ENCODE peak calls at places on chromosomes 13 and 19, in nine cellular contexts. H is EL; K is NCI-H1417; I is B cell; J is effector CD8-positive, alpha-beta T cell; T is left lung; N is dorsolateral prefrontal cortex; V is stimulated activated CD4-positive, alpha-beta T cell treated with anti-CD3 and anti-CD28 coated beads, Interleukin-4, amount 100 ng/mL, for 4 hours; Y is neural crest cell. W is an unnamed sample.

GRCh38 chr19:1361601-1362384 is 21.9 kb upstream of the NDUFS7 start:
- DNase-seq in H (peak), K (no peak), I (no peak), J (no peak), T (no peak), N (no peak), V (no peak), Y (no peak), W (no peak)

GRCh38 chr19:6187374-6187773 is 51.9 kb downstream of the ACSBG2 start:
- DNase-seq in H (no peak), K (no peak), I (no peak), J (no peak), T (no peak), N (no peak), V (no peak), Y (no peak), W (no peak)

GRCh38 chr19:38355728-38356725 is 18.3 kb upstream of the PSMD8 start:
- DNase-seq in H (no peak), K (no peak), I (no peak), J (no peak), T (no peak), N (no peak), V (no peak), Y (no peak), W (no peak)

GRCh38 chr19:9785367-9786331 is 17.1 kb upstream of the ZNF846 start:
- DNase-seq in H (peak), K (peak), I (peak), J (peak), T (peak), N (peak), V (peak), Y (peak), W (peak)

GRCh38 chr13:51619614-51620013 is 35.4 kb downstream of the WDFY2 start:
- DNase-seq in H (peak), K (no peak), I (no peak), J (no peak), T (no peak), N (no peak), V (no peak), Y (no peak), W (no peak)

GRCh38 chr13:26219726-26220125 is 2.4 kb downstream of the RNF6 start:
- DNase-seq in H (peak), K (no peak), I (no peak), J (no peak), T (no peak), N (no peak), V (no peak), Y (no peak), W (no peak)

GRCh38 chr13:114112231-114112825 is 20.1 kb downstream of the RASA3 start:
- DNase-seq in H (no peak), K (no peak), I (no peak), J (no peak), T (peak), N (no peak), V (no peak), Y (no peak), W (no peak)

GRCh38 chr13:62643007-62643483 is 1227.4 kb upstream of the PCDH20 start:
- DNase-seq in H (peak), K (no peak), I (no peak), J (no peak), T (no peak), N (no peak), V (no peak), Y (no peak), W (no peak)

GRCh38 chr13:50085063-50085462 is 69.8 kb downstream of the KCNRG start:
- DNase-seq in H (peak), K (peak), I (no peak), J (no peak), T (no peak), N (no peak), V (no peak), Y (no peak), W (no peak)

GRCh38 chr19:44869728-44870470 is 21.2 kb upstream of the TOMM40 start:
- DNase-seq in H (peak), K (no peak), I (no peak), J (no peak), T (peak), N (no peak), V (no peak), Y (no peak), W (no peak)

GRCh38 chr19:12792853-12793289 is 1.6 kb downstream of the JUNB start:
- DNase-seq in H (no peak), K (no peak), I (no peak), J (peak), T (no peak), N (no peak), V (no peak), Y (no peak), W (peak)

GRCh38 chr19:1122972-1123363 is 19.2 kb downstream of the GPX4 start:
- DNase-seq in H (peak), K (peak), I (no peak), J (no peak), T (no peak), N (no peak), V (no peak), Y (peak), W (no peak)

GRCh38 chr13:95426631-95427030 is 125.4 kb upstream of the ABCC4 start:
- DNase-seq in H (no peak), K (no peak), I (no peak), J (no peak), T (no peak), N (no peak), V (no peak), Y (no peak), W (no peak)

GRCh38 chr19:18449552-18449951 is 11.6 kb upstream of the ISYNA1 start:
- DNase-seq in H (no peak), K (no peak), I (no peak), J (no peak), T (no peak), N (no peak), V (no peak), Y (no peak), W (no peak)

GRCh38 chr13:112238436-112238995 is 137.6 kb upstream of the SPACA7 start:
- DNase-seq in H (no peak), K (no peak), I (no peak), J (no peak), T (no peak), N (peak), V (no peak), Y (no peak), W (no peak)

GRCh38 chr13:52815330-52815729 is 33.1 kb downstream of the PCDH8 start:
- DNase-seq in H (no peak), K (no peak), I (no peak), J (no peak), T (no peak), N (no peak), V (no peak), Y (no peak), W (no peak)

GRCh38 chr13:92137519-92137918 is 739.1 kb downstream of the GPC5 start:
- DNase-seq in H (no peak), K (no peak), I (no peak), J (no peak), T (no peak), N (no peak), V (no peak), Y (no peak), W (no peak)

GRCh38 chr19:10961073-10961762 is 388 bp downstream of the SMARCA4 start:
- DNase-seq in H (peak), K (peak), I (peak), J (no peak), T (no peak), N (peak), V (no peak), Y (peak), W (peak)

GRCh38 chr13:110308377-110309158 is 1.5 kb downstream of the COL4A2 start:
- DNase-seq in H (peak), K (peak), I (no peak), J (no peak), T (no peak), N (no peak), V (no peak), Y (peak), W (no peak)

GRCh38 chr19:45469835-45470146 is 2.0 kb downstream of the FOSB start:
- DNase-seq in H (no peak), K (no peak), I (no peak), J (peak), T (no peak), N (no peak), V (peak), Y (no peak), W (no peak)